ENCODE peak calls at places on chromosomes 4 and X, in seven cellular contexts. J, Y, C, O, V, F and T are unnamed samples.

GRCh38 chrX:114127005-114127404 is 456.9 kb upstream of the HTR2C start:
- DNase-seq in J (no peak), Y (no peak), C (no peak), O (no peak), V (no peak), F (no peak), T (no peak)

GRCh38 chr4:95508421-95508820 is 40.4 kb downstream of the UNC5C start:
- DNase-seq in J (no peak), Y (no peak), C (no peak), O (no peak), V (peak; percentile 0), F (no peak), T (no peak)

GRCh38 chr4:108979754-108980153 is 216.9 kb upstream of the ETNPPL start:
- DNase-seq in J (no peak), Y (no peak), C (no peak), O (no peak), V (no peak), F (no peak), T (no peak)

GRCh38 chrX:356385-357034 is 30.2 kb downstream of the PPP2R3B start:
- DNase-seq in J (no peak), Y (no peak), C (no peak), O (no peak), V (peak; percentile 35), F (no peak), T (no peak)

GRCh38 chr4:107721436-107722090 is 1.5 kb upstream of the PAPSS1 start:
- DNase-seq in J (no peak), Y (peak; percentile 67), C (peak; percentile 70), O (peak; percentile 75), V (no peak), F (no peak), T (no peak)

GRCh38 chr4:82423245-82424054 is 6.8 kb downstream of the HNRNPDL start:
- DNase-seq in J (no peak), Y (no peak), C (no peak), O (no peak), V (peak; percentile 35), F (no peak), T (no peak)

GRCh38 chrX:9988762-9989161 is 21.6 kb downstream of the CLDN34 start:
- DNase-seq in J (no peak), Y (no peak), C (peak; percentile 11), O (no peak), V (peak; percentile 20), F (no peak), T (no peak)

GRCh38 chrX:111652719-111653118 is 28.3 kb upstream of the ALG13 start:
- DNase-seq in J (no peak), Y (no peak), C (no peak), O (no peak), V (peak; percentile 0), F (no peak), T (no peak)

GRCh38 chr4:112910109-112910736 is 139.2 kb upstream of the ANK2 start:
- DNase-seq in J (no peak), Y (no peak), C (peak; percentile 56), O (no peak), V (peak; percentile 32), F (no peak), T (no peak)

GRCh38 chr4:66564901-66565648 is 894.8 kb upstream of the EPHA5 start:
- DNase-seq in J (no peak), Y (no peak), C (no peak), O (no peak), V (peak; percentile 96), F (no peak), T (no peak)

GRCh38 chrX:48813605-48814004 is 11.7 kb downstream of the HDAC6 start:
- DNase-seq in J (no peak), Y (no peak), C (no peak), O (no peak), V (no peak), F (no peak), T (no peak)

GRCh38 chr4:2067446-2068197 is 8.5 kb downstream of the NAT8L start:
- DNase-seq in J (no peak), Y (peak; percentile 1), C (no peak), O (no peak), V (no peak), F (no peak), T (no peak)

GRCh38 chrX:30618160-30618765 is 35.0 kb upstream of the GK start:
- DNase-seq in J (no peak), Y (no peak), C (no peak), O (no peak), V (peak; percentile 31), F (peak; percentile 1), T (no peak)

GRCh38 chr4:82988323-82988832 is 22.2 kb downstream of the LIN54 start:
- DNase-seq in J (no peak), Y (no peak), C (no peak), O (no peak), V (peak; percentile 72), F (no peak), T (no peak)

GRCh38 chr4:184196730-184197355 is 20.8 kb downstream of the ENPP6 start:
- DNase-seq in J (no peak), Y (no peak), C (no peak), O (no peak), V (no peak), F (no peak), T (no peak)

GRCh38 chr4:83828601-83829000 is 292.7 kb downstream of the GPAT3 start:
- DNase-seq in J (no peak), Y (no peak), C (no peak), O (no peak), V (no peak), F (no peak), T (no peak)

GRCh38 chr4:144655491-144655890 is 9.5 kb downstream of the HHIP start:
- DNase-seq in J (no peak), Y (no peak), C (no peak), O (no peak), V (no peak), F (no peak), T (no peak)

GRCh38 chr4:176377705-176378302 is 58.0 kb downstream of the SPCS3 start:
- DNase-seq in J (no peak), Y (no peak), C (peak; percentile 6), O (no peak), V (peak; percentile 39), F (no peak), T (no peak)

GRCh38 chrX:38127961-38128360 is 92.7 kb downstream of the SRPX start:
- DNase-seq in J (no peak), Y (no peak), C (no peak), O (no peak), V (peak; percentile 13), F (no peak), T (no peak)

GRCh38 chr4:24690436-24690835 is 104.9 kb upstream of the SOD3 start:
- DNase-seq in J (no peak), Y (no peak), C (no peak), O (no peak), V (no peak), F (no peak), T (no peak)

GRCh38 chrX:110156167-110156754 is 153.3 kb downstream of the TMEM164 start:
- DNase-seq in J (no peak), Y (no peak), C (peak; percentile 3), O (no peak), V (no peak), F (no peak), T (no peak)

GRCh38 chr4:141388483-141388882 is 167.8 kb downstream of the ZNF330 start:
- DNase-seq in J (no peak), Y (no peak), C (no peak), O (no peak), V (no peak), F (no peak), T (no peak)

GRCh38 chr4:169361741-169362140 is 91.0 kb upstream of the SH3RF1 start:
- DNase-seq in J (no peak), Y (no peak), C (no peak), O (no peak), V (no peak), F (no peak), T (no peak)

GRCh38 chr4:118994030-118994429 is 105.4 kb downstream of the SYNPO2 start:
- DNase-seq in J (no peak), Y (no peak), C (no peak), O (no peak), V (peak; percentile 6), F (no peak), T (no peak)